ENCODE peak calls at places on chromosomes 12 and 14, in eight cellular contexts. A, J, O, M, E, F, X and T are unnamed samples.

GRCh38 chr12:95231190-95231589 is 13.6 kb downstream of the VEZT start:
- DNase-seq in A (no peak), J (no peak), O (no peak), M (no peak), E (no peak), F (peak), X (no peak), T (peak)

GRCh38 chr12:120257041-120257821 is 8.3 kb downstream of the PXN start:
- DNase-seq in A (no peak), J (no peak), O (no peak), M (no peak), E (no peak), F (peak), X (no peak), T (no peak)

GRCh38 chr12:71760471-71760870 is 5.8 kb downstream of the RAB21 start:
- DNase-seq in A (no peak), J (no peak), O (no peak), M (no peak), E (no peak), F (no peak), X (no peak), T (no peak)

GRCh38 chr12:53674977-53675700 is 744 bp downstream of the ATP5MC2 start:
- DNase-seq in A (no peak), J (peak), O (no peak), M (no peak), E (no peak), F (no peak), X (no peak), T (no peak)

GRCh38 chr14:36604757-36605505 is 22.5 kb upstream of the NKX2-8 start:
- DNase-seq in A (peak), J (peak), O (no peak), M (no peak), E (no peak), F (peak), X (no peak), T (peak)

GRCh38 chr12:3097186-3097804 is 20.1 kb downstream of the TSPAN9 start:
- DNase-seq in A (no peak), J (no peak), O (no peak), M (peak), E (peak), F (no peak), X (no peak), T (peak)

GRCh38 chr14:54467280-54467679 is 21.5 kb downstream of the GMFB start:
- DNase-seq in A (no peak), J (no peak), O (no peak), M (no peak), E (no peak), F (no peak), X (no peak), T (no peak)

GRCh38 chr12:15563683-15564082 is 225.5 kb downstream of the EPS8 start:
- DNase-seq in A (no peak), J (no peak), O (no peak), M (no peak), E (no peak), F (peak), X (no peak), T (peak)

GRCh38 chr12:99332936-99333591 is 314.5 kb upstream of the GARIN6 start:
- DNase-seq in A (no peak), J (no peak), O (no peak), M (no peak), E (no peak), F (no peak), X (no peak), T (no peak)

GRCh38 chr14:88422919-88423318 is 37.5 kb downstream of the SPATA7 start:
- DNase-seq in A (no peak), J (no peak), O (no peak), M (no peak), E (no peak), F (peak), X (no peak), T (peak)

GRCh38 chr12:120117961-120118709 is 1.6 kb upstream of the RAB35 start:
- DNase-seq in A (no peak), J (peak), O (no peak), M (no peak), E (no peak), F (peak), X (no peak), T (peak)

GRCh38 chr12:55933158-55933798 is 2.3 kb downstream of the DGKA start:
- DNase-seq in A (no peak), J (no peak), O (no peak), M (no peak), E (no peak), F (no peak), X (no peak), T (peak)

GRCh38 chr12:65446901-65447300 is 168.4 kb downstream of the MSRB3 start:
- DNase-seq in A (no peak), J (no peak), O (no peak), M (no peak), E (no peak), F (no peak), X (no peak), T (no peak)

GRCh38 chr14:94116701-94117100 is 6.2 kb downstream of the IFI27 start:
- DNase-seq in A (no peak), J (no peak), O (no peak), M (no peak), E (no peak), F (no peak), X (no peak), T (no peak)

GRCh38 chr12:65868133-65868705 is 43.9 kb downstream of the HMGA2 start:
- DNase-seq in A (no peak), J (no peak), O (no peak), M (no peak), E (no peak), F (peak), X (no peak), T (peak)

GRCh38 chr12:121793836-121794531 is 496 bp upstream of the RHOF start:
- DNase-seq in A (peak), J (peak), O (peak), M (peak), E (no peak), F (peak), X (peak), T (peak)

GRCh38 chr14:62934439-62934838 is 110.8 kb downstream of the KCNH5 start:
- DNase-seq in A (no peak), J (no peak), O (no peak), M (no peak), E (no peak), F (no peak), X (no peak), T (no peak)

GRCh38 chr14:70425349-70425748 is 8.5 kb upstream of the SYNJ2BP start:
- DNase-seq in A (no peak), J (peak), O (no peak), M (no peak), E (no peak), F (no peak), X (no peak), T (no peak)

GRCh38 chr12:124454352-124454725 is 113.1 kb downstream of the NCOR2 start:
- DNase-seq in A (no peak), J (no peak), O (no peak), M (no peak), E (no peak), F (no peak), X (no peak), T (no peak)

GRCh38 chr12:40138526-40138925 is 32.6 kb upstream of the SLC2A13 start:
- DNase-seq in A (no peak), J (no peak), O (no peak), M (no peak), E (no peak), F (no peak), X (no peak), T (no peak)

GRCh38 chr12:124433147-124433874 is 134.1 kb downstream of the NCOR2 start:
- DNase-seq in A (no peak), J (no peak), O (no peak), M (no peak), E (no peak), F (no peak), X (no peak), T (no peak)

GRCh38 chr12:57617942-57618341 is 6.7 kb downstream of the ARHGEF25 start:
- DNase-seq in A (no peak), J (no peak), O (no peak), M (no peak), E (no peak), F (no peak), X (no peak), T (no peak)

GRCh38 chr12:114220311-114220710 is 185.6 kb downstream of the TBX5 start:
- DNase-seq in A (no peak), J (no peak), O (no peak), M (no peak), E (no peak), F (no peak), X (no peak), T (no peak)

GRCh38 chr12:65756956-65757511 is 67.2 kb upstream of the HMGA2 start:
- DNase-seq in A (peak), J (no peak), O (no peak), M (no peak), E (no peak), F (peak), X (no peak), T (peak)

GRCh38 chr12:78343657-78344056 is 513.0 kb downstream of the NAV3 start:
- DNase-seq in A (no peak), J (no peak), O (no peak), M (no peak), E (no peak), F (no peak), X (no peak), T (no peak)

GRCh38 chr12:108933950-108934349 is 54.1 kb downstream of the DAO start:
- DNase-seq in A (no peak), J (no peak), O (no peak), M (peak), E (no peak), F (no peak), X (no peak), T (peak)

GRCh38 chr12:6961695-6962284 is 8.7 kb downstream of the PHB2 start:
- DNase-seq in A (peak), J (peak), O (peak), M (peak), E (no peak), F (peak), X (peak), T (peak)

GRCh38 chr14:96852823-96853422 is 55.7 kb downstream of the VRK1 start:
- DNase-seq in A (peak), J (peak), O (no peak), M (no peak), E (no peak), F (peak), X (no peak), T (peak)

GRCh38 chr12:57694459-57695019 is 607 bp downstream of the OS9 start:
- DNase-seq in A (no peak), J (peak), O (no peak), M (no peak), E (no peak), F (peak), X (no peak), T (peak)